ENCODE peak calls at places on chromosomes 2 and 18, in four cellular contexts. F is NCI-H510A treated with DMSO at 0.1 percent for 48 hours, C is germinal center, Q is amniotic stem cell. S is an unnamed sample.

GRCh38 chr2:10120938-10121574 is 1.5 kb upstream of the RRM2 start:
- DNase-seq in F (peak; percentile 69), C (no peak), Q (no peak), S (peak; percentile 84)

GRCh38 chr2:170228429-170228828 is 50.5 kb downstream of the MYO3B start:
- DNase-seq in F (no peak), C (no peak), Q (no peak), S (no peak)

GRCh38 chr18:21073180-21073579 is 38.4 kb downstream of the ROCK1 start:
- DNase-seq in F (no peak), C (no peak), Q (no peak), S (no peak)

GRCh38 chr2:230295192-230295591 is 31.8 kb upstream of the SP140L start:
- DNase-seq in F (no peak), C (no peak), Q (no peak), S (no peak)

GRCh38 chr2:59567115-59567514 is 986.3 kb downstream of the BCL11A start:
- DNase-seq in F (peak; percentile 14), C (no peak), Q (no peak), S (no peak)

GRCh38 chr2:3664118-3664517 is 6.1 kb downstream of the ALLC start:
- DNase-seq in F (no peak), C (no peak), Q (no peak), S (no peak)

GRCh38 chr2:229728360-229728759 is 14.0 kb upstream of the DNER start:
- DNase-seq in F (no peak), C (no peak), Q (no peak), S (no peak)

GRCh38 chr2:178873912-178874311 is 66.7 kb upstream of the TTN start:
- DNase-seq in F (no peak), C (no peak), Q (no peak), S (no peak)

GRCh38 chr18:21656402-21656801 is 44.3 kb downstream of the SNRPD1 start:
- DNase-seq in F (no peak), C (no peak), Q (peak; percentile 13), S (no peak)

GRCh38 chr2:56127013-56127772 is 56.6 kb upstream of the CCDC85A start:
- DNase-seq in F (peak; percentile 56), C (no peak), Q (no peak), S (no peak)

GRCh38 chr2:77147154-77147553 is 375.0 kb downstream of the LRRTM4 start:
- DNase-seq in F (peak; percentile 6), C (no peak), Q (no peak), S (no peak)

GRCh38 chr2:24403168-24403850 is 43.0 kb upstream of the ITSN2 start:
- DNase-seq in F (no peak), C (no peak), Q (no peak), S (no peak)

GRCh38 chr2:166665991-166666940 is 172.2 kb upstream of the SCN7A start:
- DNase-seq in F (no peak), C (no peak), Q (peak; percentile 61), S (no peak)

GRCh38 chr2:236554629-236555282 is 14.9 kb upstream of the ACKR3 start:
- DNase-seq in F (peak; percentile 21), C (no peak), Q (no peak), S (no peak)

GRCh38 chr2:195318440-195319111 is 338.4 kb upstream of the SLC39A10 start:
- DNase-seq in F (peak; percentile 63), C (peak; percentile 14), Q (peak; percentile 34), S (peak; percentile 80)

GRCh38 chr2:46378616-46379015 is 81.4 kb downstream of the EPAS1 start:
- DNase-seq in F (no peak), C (no peak), Q (no peak), S (no peak)

GRCh38 chr2:213306320-213306942 is 22.2 kb downstream of the SPAG16 start:
- DNase-seq in F (no peak), C (no peak), Q (no peak), S (no peak)

GRCh38 chr2:65232636-65233035 is 5.0 kb downstream of the ACTR2 start:
- DNase-seq in F (no peak), C (no peak), Q (peak; percentile 46), S (no peak)

GRCh38 chr2:57902578-57902977 is 144.0 kb upstream of the VRK2 start:
- DNase-seq in F (no peak), C (no peak), Q (no peak), S (no peak)

GRCh38 chr18:11859903-11860407 is 8.7 kb downstream of the CHMP1B start:
- DNase-seq in F (no peak), C (no peak), Q (peak; percentile 3), S (peak; percentile 21)

GRCh38 chr2:222208010-222208690 is 90.6 kb downstream of the PAX3 start:
- DNase-seq in F (no peak), C (no peak), Q (no peak), S (no peak)

GRCh38 chr2:177247693-177248262 is 16.7 kb downstream of the NFE2L2 start:
- DNase-seq in F (no peak), C (no peak), Q (no peak), S (no peak)

S was measured in Karpas-422.